ENCODE peak calls at places on chromosomes 12 and 14, in six cellular contexts. R is ovary, I is nephron progenitor cell, V is cardiac muscle cell, L is pancreas, K is HFF-Myc. M is an unnamed sample.

GRCh38 chr14:75673345-75673744 is 12.3 kb downstream of the TTLL5 start:
- DNase-seq in R (no peak), I (no peak), V (no peak), L (no peak), K (no peak), M (no peak)

GRCh38 chr12:2832550-2833127 is 2.2 kb downstream of the NRIP2 start:
- DNase-seq in R (no peak), I (peak), V (no peak), L (no peak), K (no peak), M (no peak)

GRCh38 chr12:113384778-113385177 is 18.9 kb downstream of the SDS start:
- DNase-seq in R (no peak), I (no peak), V (no peak), L (no peak), K (no peak), M (no peak)

GRCh38 chr14:21868442-21869046 is 194.9 kb upstream of the OR4E1 start:
- DNase-seq in R (no peak), I (peak), V (peak), L (peak), K (peak), M (peak)

GRCh38 chr12:29591140-29592020 is 93.9 kb upstream of the OVCH1 start:
- DNase-seq in R (peak), I (peak), V (peak), L (no peak), K (no peak), M (no peak)

GRCh38 chr12:109864916-109865315 is 15.4 kb downstream of the GLTP start:
- DNase-seq in R (no peak), I (no peak), V (no peak), L (peak), K (no peak), M (no peak)

GRCh38 chr12:52977195-52977594 is 28.3 kb downstream of the KRT18 start:
- DNase-seq in R (no peak), I (no peak), V (no peak), L (no peak), K (no peak), M (no peak)

GRCh38 chr14:83196235-83196634 is 1662.6 kb upstream of the SEL1L start:
- DNase-seq in R (no peak), I (no peak), V (no peak), L (no peak), K (no peak), M (no peak)

GRCh38 chr12:12441891-12442461 is 85.1 kb downstream of the BORCS5 start:
- DNase-seq in R (no peak), I (no peak), V (peak), L (no peak), K (no peak), M (no peak)

GRCh38 chr14:74562515-74563232 is 49.4 kb downstream of the LTBP2 start:
- DNase-seq in R (no peak), I (no peak), V (no peak), L (no peak), K (no peak), M (no peak)

GRCh38 chr12:121573949-121574520 is 6.8 kb downstream of the KDM2B start:
- DNase-seq in R (no peak), I (no peak), V (no peak), L (no peak), K (no peak), M (no peak)

GRCh38 chr12:31682136-31682962 is 22.9 kb downstream of the ETFBKMT start:
- DNase-seq in R (peak), I (peak), V (peak), L (peak), K (peak), M (peak)

GRCh38 chr14:69632752-69633151 is 21.4 kb downstream of the SUSD6 start:
- DNase-seq in R (no peak), I (no peak), V (no peak), L (no peak), K (no peak), M (no peak)

GRCh38 chr12:70243510-70244331 is 488 bp downstream of the CNOT2 start:
- DNase-seq in R (peak), I (peak), V (peak), L (peak), K (no peak), M (peak)

GRCh38 chr14:58131386-58131785 is 20.6 kb downstream of the ARMH4 start:
- DNase-seq in R (no peak), I (no peak), V (no peak), L (no peak), K (no peak), M (no peak)

GRCh38 chr12:113091506-113091905 is 35.0 kb downstream of the DTX1 start:
- DNase-seq in R (no peak), I (no peak), V (no peak), L (no peak), K (no peak), M (no peak)

GRCh38 chr14:55973285-55973800 is 144.9 kb upstream of the PELI2 start:
- DNase-seq in R (no peak), I (no peak), V (no peak), L (no peak), K (no peak), M (no peak)

DNA sequence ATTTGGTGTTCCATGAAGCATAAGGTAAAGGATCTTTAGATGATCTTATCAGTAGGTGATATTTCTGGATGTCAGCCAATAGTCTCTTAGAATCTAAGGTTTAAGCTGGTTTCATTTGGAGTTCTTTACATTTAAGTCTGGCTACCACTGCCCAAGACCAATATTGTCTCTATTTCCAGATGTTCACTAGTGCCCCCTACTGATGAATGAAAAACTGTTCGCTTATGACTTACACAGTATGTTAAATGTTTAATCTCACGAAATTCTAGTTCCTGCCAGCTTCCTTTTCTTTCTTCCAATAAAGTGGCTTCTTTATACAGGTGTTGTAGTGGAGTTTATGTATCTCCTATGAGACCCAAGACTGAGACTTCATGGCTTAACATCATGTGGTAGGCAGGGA is 31.8 kb upstream of the MIS18BP1 start:
- DNase-seq in R (no peak), I (no peak), V (no peak), L (no peak), K (no peak), M (no peak)
- TF ChIP-seq CTCF in R (no peak), I (no peak), V (peak), L (no peak), K (peak), M (no peak)

GRCh38 chr14:94049625-94050023 is 23.5 kb downstream of the OTUB2 start:
- DNase-seq in R (no peak), I (no peak), V (no peak), L (no peak), K (no peak), M (no peak)

GRCh38 chr14:94052662-94053061 is 26.5 kb downstream of the OTUB2 start:
- DNase-seq in R (no peak), I (no peak), V (no peak), L (no peak), K (no peak), M (no peak)

GRCh38 chr14:94051779-94052178 is 25.6 kb downstream of the OTUB2 start:
- DNase-seq in R (no peak), I (no peak), V (no peak), L (no peak), K (no peak), M (no peak)

GRCh38 chr14:94050231-94050880 is 24.2 kb downstream of the OTUB2 start:
- DNase-seq in R (no peak), I (no peak), V (no peak), L (no peak), K (no peak), M (no peak)

GRCh38 chr14:94051115-94051514 is 25.0 kb downstream of the OTUB2 start:
- DNase-seq in R (peak), I (no peak), V (peak), L (no peak), K (no peak), M (peak)
- TF ChIP-seq CTCF in R (peak), I (peak), V (peak), L (no peak), K (peak), M (no peak)

GRCh38 chr14:50871223-50871622 is 630 bp upstream of the ABHD12B start:
- DNase-seq in R (no peak), I (no peak), V (no peak), L (no peak), K (no peak), M (no peak)
- TF ChIP-seq CTCF in R (no peak), I (no peak), V (no peak), L (no peak), K (no peak), M (no peak)

GRCh38 chr14:77270361-77271112 is 469 bp downstream of the NGB start:
- DNase-seq in R (no peak), I (peak), V (no peak), L (no peak), K (no peak), M (no peak)
- TF ChIP-seq CTCF in R (no peak), I (no peak), V (no peak), L (no peak), K (no peak), M (no peak)

GRCh38 chr12:81257952-81258551 is 180.2 kb downstream of the ACSS3 start:
- DNase-seq in R (no peak), I (no peak), V (peak), L (no peak), K (peak), M (no peak)
- TF ChIP-seq CTCF in R (no peak), I (peak), V (peak), L (no peak), K (peak), M (no peak)

GRCh38 chr14:71625175-71625574 is 307.1 kb upstream of the RGS6 start:
- DNase-seq in R (no peak), I (no peak), V (peak), L (no peak), K (no peak), M (no peak)

GRCh38 chr14:71629250-71629649 is 303.0 kb upstream of the RGS6 start:
- DNase-seq in R (no peak), I (no peak), V (no peak), L (no peak), K (no peak), M (no peak)

GRCh38 chr14:71629765-71630502 is 302.3 kb upstream of the RGS6 start:
- DNase-seq in R (no peak), I (no peak), V (peak), L (no peak), K (no peak), M (no peak)

GRCh38 chr14:71626281-71626835 is 305.9 kb upstream of the RGS6 start:
- DNase-seq in R (no peak), I (no peak), V (peak), L (no peak), K (no peak), M (no peak)

DNA sequence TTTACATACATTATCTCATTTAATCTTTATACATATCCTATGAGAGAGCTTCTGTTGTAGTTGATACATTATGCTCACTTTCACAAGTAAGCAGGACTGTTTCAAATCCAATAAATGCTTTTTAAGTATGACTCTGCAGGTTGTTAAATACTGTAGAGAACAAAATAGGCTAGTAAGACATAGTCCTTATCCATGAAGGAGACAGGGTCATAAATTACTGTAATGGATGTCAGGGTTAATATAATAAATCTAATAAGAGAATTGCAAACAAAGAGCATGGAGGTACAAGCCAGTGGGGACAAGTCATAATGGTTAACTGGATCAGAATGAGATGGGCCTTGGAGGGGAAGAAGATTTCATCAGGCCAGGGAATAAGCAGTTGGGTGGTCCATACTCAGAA is 303.8 kb upstream of the RGS6 start:
- DNase-seq in R (no peak), I (no peak), V (no peak), L (no peak), K (no peak), M (no peak)
- TF ChIP-seq CTCF in R (no peak), I (no peak), V (no peak), L (no peak), K (no peak), M (no peak)

GRCh38 chr12:56897844-56898341 is 36.3 kb downstream of the SDR9C7 start:
- DNase-seq in R (no peak), I (no peak), V (no peak), L (no peak), K (no peak), M (no peak)

GRCh38 chr12:56903374-56903773 is 30.8 kb downstream of the SDR9C7 start:
- DNase-seq in R (no peak), I (no peak), V (no peak), L (no peak), K (no peak), M (no peak)

GRCh38 chr12:56896082-56896481 is 38.1 kb downstream of the SDR9C7 start:
- DNase-seq in R (no peak), I (no peak), V (no peak), L (no peak), K (no peak), M (no peak)

GRCh38 chr12:56898938-56899337 is 35.3 kb downstream of the SDR9C7 start:
- DNase-seq in R (no peak), I (no peak), V (no peak), L (no peak), K (no peak), M (no peak)

DNA sequence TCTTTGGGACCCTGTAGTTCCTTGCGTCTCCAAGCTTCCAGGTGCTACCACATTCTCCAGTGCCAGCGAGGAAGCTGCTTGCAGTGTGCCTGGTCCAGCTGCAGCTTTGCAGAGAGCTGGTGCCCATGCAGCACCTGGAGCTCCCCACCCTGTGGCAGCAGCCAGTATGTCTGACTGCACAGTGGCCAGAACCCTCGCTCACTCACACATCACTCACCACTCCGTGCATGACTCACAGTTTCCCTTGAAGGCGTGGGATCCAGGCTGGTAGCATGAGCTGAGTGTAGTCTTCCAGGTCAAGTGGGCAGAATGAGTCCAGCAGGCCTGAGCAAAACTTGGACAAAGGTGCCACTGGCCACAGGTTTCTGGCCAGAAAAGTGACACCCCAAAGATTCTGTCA is 33.6 kb downstream of the SDR9C7 start:
- DNase-seq in R (no peak), I (no peak), V (peak), L (no peak), K (peak), M (no peak)
- TF ChIP-seq CTCF in R (no peak), I (no peak), V (no peak), L (no peak), K (no peak), M (no peak)

M was measured in stomach.